ENCODE peak calls at places on chromosomes 7 and 10, in eight cellular contexts. One of them, this sample, is unnamed.

GRCh38 chr7:35848728-35849127 is 47.9 kb downstream of the SEPTIN7 start:
- DNase-seq in psoas muscle: no peak
- DNase-seq in left lung: no peak
- DNase-seq in CD8-positive, alpha-beta memory T cell: no peak
- DNase-seq in Karpas-422: no peak
- DNase-seq in naive thymus-derived CD4-positive, alpha-beta T cell: no peak
- DNase-seq in transverse colon: no peak
- DNase-seq in CD4-positive, CD25-positive, alpha-beta regulatory T cell: no peak
- DNase-seq in this sample: no peak

GRCh38 chr7:68770649-68771048 is 827.6 kb upstream of the AUTS2 start:
- DNase-seq in psoas muscle: no peak
- DNase-seq in Karpas-422: no peak
- DNase-seq in naive thymus-derived CD4-positive, alpha-beta T cell: no peak
- DNase-seq in CD8-positive, alpha-beta memory T cell: no peak
- DNase-seq in transverse colon: no peak
- DNase-seq in left lung: no peak
- DNase-seq in CD4-positive, CD25-positive, alpha-beta regulatory T cell: no peak
- DNase-seq in this sample: no peak

GRCh38 chr10:72935358-72935757 is 19.2 kb downstream of the PLA2G12B start:
- DNase-seq in CD4-positive, CD25-positive, alpha-beta regulatory T cell: no peak
- DNase-seq in Karpas-422: no peak
- DNase-seq in left lung: no peak
- DNase-seq in naive thymus-derived CD4-positive, alpha-beta T cell: no peak
- DNase-seq in psoas muscle: no peak
- DNase-seq in CD8-positive, alpha-beta memory T cell: no peak
- DNase-seq in transverse colon: no peak
- DNase-seq in this sample: no peak

GRCh38 chr7:90678986-90679385 is 82.9 kb downstream of the CDK14 start:
- DNase-seq in transverse colon: no peak
- DNase-seq in CD8-positive, alpha-beta memory T cell: no peak
- DNase-seq in CD4-positive, CD25-positive, alpha-beta regulatory T cell: no peak
- DNase-seq in Karpas-422: no peak
- DNase-seq in left lung: no peak
- DNase-seq in naive thymus-derived CD4-positive, alpha-beta T cell: no peak
- DNase-seq in psoas muscle: no peak
- DNase-seq in this sample: no peak

GRCh38 chr10:97335188-97335619 is 675 bp upstream of the FRAT2 start:
- DNase-seq in CD8-positive, alpha-beta memory T cell: no peak
- DNase-seq in naive thymus-derived CD4-positive, alpha-beta T cell: no peak
- DNase-seq in CD4-positive, CD25-positive, alpha-beta regulatory T cell: no peak
- DNase-seq in transverse colon: peak; percentile 19
- DNase-seq in psoas muscle: no peak
- DNase-seq in Karpas-422: no peak
- DNase-seq in left lung: peak; percentile 44
- DNase-seq in this sample: no peak

GRCh38 chr7:133975130-133975529 is 152.0 kb upstream of the LRGUK start:
- DNase-seq in left lung: no peak
- DNase-seq in transverse colon: no peak
- DNase-seq in psoas muscle: no peak
- DNase-seq in CD4-positive, CD25-positive, alpha-beta regulatory T cell: no peak
- DNase-seq in naive thymus-derived CD4-positive, alpha-beta T cell: no peak
- DNase-seq in CD8-positive, alpha-beta memory T cell: no peak
- DNase-seq in Karpas-422: no peak
- DNase-seq in this sample: no peak

GRCh38 chr10:22518167-22518724 is 172.9 kb downstream of the SPAG6 start:
- DNase-seq in CD8-positive, alpha-beta memory T cell: no peak
- DNase-seq in transverse colon: no peak
- DNase-seq in left lung: no peak
- DNase-seq in psoas muscle: no peak
- DNase-seq in naive thymus-derived CD4-positive, alpha-beta T cell: no peak
- DNase-seq in Karpas-422: no peak
- DNase-seq in CD4-positive, CD25-positive, alpha-beta regulatory T cell: no peak
- DNase-seq in this sample: no peak

GRCh38 chr7:21028186-21028989 is 241.7 kb upstream of the SP8 start:
- DNase-seq in psoas muscle: no peak
- DNase-seq in CD4-positive, CD25-positive, alpha-beta regulatory T cell: no peak
- DNase-seq in Karpas-422: no peak
- DNase-seq in transverse colon: peak; percentile 47
- DNase-seq in CD8-positive, alpha-beta memory T cell: no peak
- DNase-seq in naive thymus-derived CD4-positive, alpha-beta T cell: no peak
- DNase-seq in left lung: peak; percentile 32
- DNase-seq in this sample: no peak

GRCh38 chr7:27184342-27185012 is 555 bp downstream of the HOXA11 start:
- DNase-seq in Karpas-422: no peak
- DNase-seq in naive thymus-derived CD4-positive, alpha-beta T cell: no peak
- DNase-seq in CD4-positive, CD25-positive, alpha-beta regulatory T cell: no peak
- DNase-seq in transverse colon: peak; percentile 67
- DNase-seq in psoas muscle: peak; percentile 67
- DNase-seq in left lung: peak; percentile 31
- DNase-seq in CD8-positive, alpha-beta memory T cell: peak; percentile 45
- DNase-seq in this sample: peak; percentile 58

GRCh38 chr10:95430231-95430951 is 130.8 kb downstream of the SORBS1 start:
- DNase-seq in psoas muscle: no peak
- DNase-seq in transverse colon: peak; percentile 51
- DNase-seq in CD4-positive, CD25-positive, alpha-beta regulatory T cell: peak; percentile 3
- DNase-seq in CD8-positive, alpha-beta memory T cell: peak; percentile 58
- DNase-seq in Karpas-422: peak; percentile 68
- DNase-seq in left lung: no peak
- DNase-seq in naive thymus-derived CD4-positive, alpha-beta T cell: peak; percentile 31
- DNase-seq in this sample: no peak

DNA sequence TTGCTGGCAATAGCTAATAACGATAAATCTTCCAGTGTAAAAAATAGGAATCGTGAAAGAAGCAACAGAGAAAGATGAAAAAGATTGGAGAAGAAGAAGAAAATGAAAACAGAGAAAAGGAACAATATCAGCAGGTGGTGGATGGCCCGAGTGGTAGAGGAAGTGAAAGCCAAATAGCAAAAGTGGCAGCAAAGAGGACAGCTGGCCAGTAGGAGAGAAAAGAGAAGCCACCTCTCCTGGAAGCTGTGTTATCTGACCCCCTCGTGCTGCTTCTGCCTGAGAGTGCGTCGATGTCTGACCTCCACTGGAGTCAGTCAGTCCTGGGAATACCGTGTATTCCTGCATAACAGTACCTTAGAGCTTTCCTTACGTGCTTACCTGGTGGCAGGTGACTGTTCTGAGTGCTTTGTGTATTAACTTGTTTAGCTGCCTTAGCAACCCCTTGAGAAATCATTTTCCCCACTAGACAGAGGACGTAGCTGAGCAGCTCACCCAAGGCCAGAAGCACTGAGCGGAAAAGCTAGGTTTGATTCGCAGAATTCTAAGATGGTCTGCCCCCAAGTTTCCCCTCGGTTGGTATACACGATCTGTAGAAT is 88.3 kb downstream of the CHN2 start:
- DNase-seq in left lung: no peak
- DNase-seq in CD4-positive, CD25-positive, alpha-beta regulatory T cell: no peak
- DNase-seq in transverse colon: no peak
- DNase-seq in naive thymus-derived CD4-positive, alpha-beta T cell: no peak
- DNase-seq in psoas muscle: no peak
- DNase-seq in Karpas-422: peak; percentile 82
- DNase-seq in CD8-positive, alpha-beta memory T cell: no peak
- DNase-seq in this sample: no peak
- H3K4me3 ChIP-seq in left lung: no peak overlapping the region
- H3K4me3 ChIP-seq in CD4-positive, CD25-positive, alpha-beta regulatory T cell: no peak overlapping the region
- H3K4me3 ChIP-seq in transverse colon: no peak overlapping the region
- H3K4me3 ChIP-seq in naive thymus-derived CD4-positive, alpha-beta T cell: no peak overlapping the region
- H3K4me3 ChIP-seq in psoas muscle: no peak overlapping the region
- H3K4me3 ChIP-seq in Karpas-422: peak overlapping the region; percentile 25
- H3K4me3 ChIP-seq in CD8-positive, alpha-beta memory T cell: no peak overlapping the region
- H3K4me3 ChIP-seq in this sample: no peak overlapping the region

GRCh38 chr7:31910191-31910590 is 160.0 kb downstream of the PDE1C start:
- DNase-seq in left lung: no peak
- DNase-seq in transverse colon: no peak
- DNase-seq in psoas muscle: no peak
- DNase-seq in CD4-positive, CD25-positive, alpha-beta regulatory T cell: no peak
- DNase-seq in CD8-positive, alpha-beta memory T cell: no peak
- DNase-seq in Karpas-422: no peak
- DNase-seq in naive thymus-derived CD4-positive, alpha-beta T cell: no peak
- DNase-seq in this sample: no peak
- H3K27ac ChIP-seq in left lung: no peak overlapping the region
- H3K27ac ChIP-seq in transverse colon: no peak overlapping the region
- H3K27ac ChIP-seq in psoas muscle: no peak overlapping the region
- H3K27ac ChIP-seq in CD4-positive, CD25-positive, alpha-beta regulatory T cell: no peak overlapping the region
- H3K27ac ChIP-seq in CD8-positive, alpha-beta memory T cell: no peak overlapping the region
- H3K27ac ChIP-seq in Karpas-422: no peak overlapping the region
- H3K27ac ChIP-seq in naive thymus-derived CD4-positive, alpha-beta T cell: no peak overlapping the region
- H3K27ac ChIP-seq in this sample: no peak overlapping the region

DNA sequence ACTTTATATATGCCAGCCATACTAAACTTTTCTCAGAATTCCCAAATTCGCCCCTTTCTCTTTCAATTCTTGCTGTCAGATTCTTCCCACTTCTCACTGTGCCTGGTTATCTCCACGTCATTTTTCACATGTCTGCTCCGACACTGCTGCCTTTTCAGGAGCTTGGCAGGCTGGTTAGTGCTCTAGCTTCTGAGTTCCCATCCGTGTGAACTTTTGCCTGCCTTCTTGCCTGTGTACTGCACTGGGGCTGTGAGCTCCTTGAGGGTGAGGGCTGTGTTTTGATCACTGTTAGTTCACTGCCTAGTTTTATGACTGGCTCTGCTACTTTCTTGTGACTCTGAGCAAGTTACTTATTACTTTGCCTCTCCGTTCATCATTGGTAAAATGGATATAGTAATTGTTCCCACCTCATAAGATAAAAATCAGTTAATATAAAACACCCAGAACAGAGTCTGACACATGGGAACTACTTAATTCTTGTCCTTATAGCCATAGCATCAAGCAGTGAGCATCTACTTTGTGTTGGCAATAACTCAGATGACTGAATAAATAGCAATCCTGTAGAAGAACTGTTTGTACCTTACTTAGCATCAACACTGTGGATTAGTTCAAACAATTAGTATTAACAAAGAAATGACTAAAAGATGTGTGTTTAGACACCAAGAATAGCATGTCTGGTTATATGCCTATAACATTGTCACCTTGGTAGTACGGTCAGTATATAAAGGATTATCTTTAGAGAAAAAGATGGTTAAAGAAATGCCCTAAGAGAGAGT is 5.5 kb downstream of the GSTO1 start:
- DNase-seq in CD8-positive, alpha-beta memory T cell: no peak
- DNase-seq in left lung: no peak
- DNase-seq in psoas muscle: no peak
- DNase-seq in CD4-positive, CD25-positive, alpha-beta regulatory T cell: no peak
- DNase-seq in transverse colon: no peak
- DNase-seq in Karpas-422: peak; percentile 34
- DNase-seq in naive thymus-derived CD4-positive, alpha-beta T cell: no peak
- DNase-seq in this sample: no peak
- H3K4me1 ChIP-seq in CD8-positive, alpha-beta memory T cell: peaks cover 65% of the 10 kb centered on the region
- H3K4me1 ChIP-seq in left lung: peaks cover 15% of the 10 kb centered on the region
- H3K4me1 ChIP-seq in psoas muscle: peaks cover 40% of the 10 kb centered on the region
- H3K4me1 ChIP-seq in CD4-positive, CD25-positive, alpha-beta regulatory T cell: peaks cover 50% of the 10 kb centered on the region
- H3K4me1 ChIP-seq in transverse colon: peaks cover 12% of the 10 kb centered on the region
- H3K4me1 ChIP-seq in Karpas-422: peaks cover 18% of the 10 kb centered on the region
- H3K4me1 ChIP-seq in naive thymus-derived CD4-positive, alpha-beta T cell: peaks cover 44% of the 10 kb centered on the region
- H3K4me1 ChIP-seq in this sample: peaks cover 4% of the 10 kb centered on the region

GRCh38 chr10:31146496-31147219 is 115.0 kb upstream of the ZNF438 start:
- DNase-seq in Karpas-422: no peak
- DNase-seq in naive thymus-derived CD4-positive, alpha-beta T cell: peak; percentile 43
- DNase-seq in CD4-positive, CD25-positive, alpha-beta regulatory T cell: no peak
- DNase-seq in psoas muscle: peak; percentile 69
- DNase-seq in left lung: peak; percentile 43
- DNase-seq in transverse colon: no peak
- DNase-seq in CD8-positive, alpha-beta memory T cell: no peak
- DNase-seq in this sample: peak; percentile 65
- H3K4me3 ChIP-seq in Karpas-422: no peak overlapping the region
- H3K4me3 ChIP-seq in naive thymus-derived CD4-positive, alpha-beta T cell: no peak overlapping the region
- H3K4me3 ChIP-seq in CD4-positive, CD25-positive, alpha-beta regulatory T cell: no peak overlapping the region
- H3K4me3 ChIP-seq in psoas muscle: no peak overlapping the region
- H3K4me3 ChIP-seq in left lung: no peak overlapping the region
- H3K4me3 ChIP-seq in transverse colon: no peak overlapping the region
- H3K4me3 ChIP-seq in CD8-positive, alpha-beta memory T cell: no peak overlapping the region
- H3K4me3 ChIP-seq in this sample: no peak overlapping the region

GRCh38 chr7:137135654-137136350 is 207.7 kb downstream of the PTN start:
- DNase-seq in Karpas-422: no peak
- DNase-seq in left lung: no peak
- DNase-seq in transverse colon: no peak
- DNase-seq in CD8-positive, alpha-beta memory T cell: no peak
- DNase-seq in psoas muscle: no peak
- DNase-seq in CD4-positive, CD25-positive, alpha-beta regulatory T cell: no peak
- DNase-seq in naive thymus-derived CD4-positive, alpha-beta T cell: no peak
- DNase-seq in this sample: no peak

GRCh38 chr7:137127806-137128205 is 215.7 kb downstream of the PTN start:
- DNase-seq in naive thymus-derived CD4-positive, alpha-beta T cell: no peak
- DNase-seq in left lung: no peak
- DNase-seq in CD4-positive, CD25-positive, alpha-beta regulatory T cell: no peak
- DNase-seq in Karpas-422: no peak
- DNase-seq in psoas muscle: no peak
- DNase-seq in CD8-positive, alpha-beta memory T cell: no peak
- DNase-seq in transverse colon: no peak
- DNase-seq in this sample: no peak

GRCh38 chr7:137127058-137127457 is 216.5 kb downstream of the PTN start:
- DNase-seq in CD4-positive, CD25-positive, alpha-beta regulatory T cell: no peak
- DNase-seq in psoas muscle: no peak
- DNase-seq in Karpas-422: no peak
- DNase-seq in CD8-positive, alpha-beta memory T cell: no peak
- DNase-seq in naive thymus-derived CD4-positive, alpha-beta T cell: no peak
- DNase-seq in left lung: no peak
- DNase-seq in transverse colon: no peak
- DNase-seq in this sample: no peak

GRCh38 chr7:137129025-137129424 is 214.5 kb downstream of the PTN start:
- DNase-seq in CD8-positive, alpha-beta memory T cell: no peak
- DNase-seq in naive thymus-derived CD4-positive, alpha-beta T cell: no peak
- DNase-seq in psoas muscle: no peak
- DNase-seq in CD4-positive, CD25-positive, alpha-beta regulatory T cell: no peak
- DNase-seq in transverse colon: no peak
- DNase-seq in left lung: no peak
- DNase-seq in Karpas-422: no peak
- DNase-seq in this sample: no peak

DNA sequence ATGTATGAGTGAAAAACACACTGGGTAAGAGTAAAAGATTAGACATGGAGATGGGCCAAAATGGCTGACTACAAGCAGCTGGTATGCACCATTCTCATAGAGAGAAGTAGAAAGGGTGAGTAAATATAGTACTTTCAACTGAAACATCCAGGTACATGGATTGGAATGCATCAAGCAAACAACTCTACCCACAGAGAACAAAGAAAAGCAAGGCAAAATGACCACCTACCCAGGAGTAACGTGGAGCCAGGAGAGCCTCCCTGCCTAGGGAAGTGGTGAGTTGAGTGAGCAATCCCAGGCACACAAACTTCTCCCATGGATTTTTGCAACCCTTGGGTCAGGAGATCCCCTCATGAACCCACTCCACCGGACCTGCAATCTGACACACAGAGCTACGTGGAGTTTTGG is 212.8 kb downstream of the PTN start:
- DNase-seq in naive thymus-derived CD4-positive, alpha-beta T cell: no peak
- DNase-seq in CD8-positive, alpha-beta memory T cell: no peak
- DNase-seq in psoas muscle: no peak
- DNase-seq in Karpas-422: no peak
- DNase-seq in CD4-positive, CD25-positive, alpha-beta regulatory T cell: no peak
- DNase-seq in left lung: peak; percentile 32
- DNase-seq in transverse colon: no peak
- DNase-seq in this sample: no peak
- H3K27ac ChIP-seq in naive thymus-derived CD4-positive, alpha-beta T cell: no peak overlapping the region
- H3K27ac ChIP-seq in CD8-positive, alpha-beta memory T cell: no peak overlapping the region
- H3K27ac ChIP-seq in psoas muscle: no peak overlapping the region
- H3K27ac ChIP-seq in Karpas-422: no peak overlapping the region
- H3K27ac ChIP-seq in CD4-positive, CD25-positive, alpha-beta regulatory T cell: no peak overlapping the region
- H3K27ac ChIP-seq in left lung: no peak overlapping the region
- H3K27ac ChIP-seq in transverse colon: no peak overlapping the region
- H3K27ac ChIP-seq in this sample: no peak overlapping the region

This sample was measured in aorta.